ENCODE peak calls at places on chromosomes 4 and X, in four cellular contexts. W, P, B and R are unnamed samples.

GRCh38 chr4:42397635-42398447 is 553 bp downstream of the SHISA3 start:
- DNase-seq in W (no peak), P (peak), B (no peak), R (no peak)

GRCh38 chr4:141077611-141078225 is 55.6 kb downstream of the RNF150 start:
- DNase-seq in W (no peak), P (no peak), B (no peak), R (no peak)

GRCh38 chr4:182416101-182416500 is 172.9 kb downstream of the TENM3 start:
- DNase-seq in W (no peak), P (no peak), B (no peak), R (no peak)

GRCh38 chrX:39854772-39855747 is 242.7 kb downstream of the BCOR start:
- DNase-seq in W (peak), P (no peak), B (peak), R (peak)

GRCh38 chr4:18322111-18322510 is 300.6 kb upstream of the LCORL start:
- DNase-seq in W (no peak), P (no peak), B (no peak), R (no peak)

GRCh38 chr4:109044446-109044845 is 258.0 kb downstream of the COL25A1 start:
- DNase-seq in W (no peak), P (no peak), B (no peak), R (no peak)

GRCh38 chr4:41304221-41304620 is 47.5 kb downstream of the UCHL1 start:
- DNase-seq in W (no peak), P (no peak), B (no peak), R (no peak)

GRCh38 chr4:84939111-84939510 is 27.4 kb downstream of the WDFY3 start:
- DNase-seq in W (no peak), P (no peak), B (no peak), R (no peak)

GRCh38 chr4:64975177-64975576 is 565.9 kb upstream of the TECRL start:
- DNase-seq in W (no peak), P (no peak), B (no peak), R (no peak)

GRCh38 chrX:112731793-112732192 is 52.1 kb upstream of the LHFPL1 start:
- DNase-seq in W (no peak), P (no peak), B (no peak), R (no peak)
- TF ChIP-seq CTCF in W (peak), P (no peak), B (no peak), R (peak)

GRCh38 chr4:6782846-6783110 is 251 bp downstream of the KIAA0232 start:
- DNase-seq in W (no peak), P (no peak), B (no peak), R (no peak)

GRCh38 chr4:6785572-6785925 is 3.0 kb downstream of the KIAA0232 start:
- DNase-seq in W (no peak), P (no peak), B (no peak), R (no peak)

GRCh38 chr4:6781561-6781960 is 966 bp upstream of the KIAA0232 start:
- DNase-seq in W (no peak), P (no peak), B (no peak), R (no peak)

GRCh38 chr4:6782147-6782845 is at the start of gene KIAA0232:
- DNase-seq in W (peak), P (peak), B (peak), R (peak)

GRCh38 chr4:6783111-6783981 is 819 bp downstream of the KIAA0232 start:
- DNase-seq in W (peak), P (peak), B (peak), R (peak)
- TF ChIP-seq CTCF in W (no peak), P (no peak), B (no peak), R (no peak)

DNA sequence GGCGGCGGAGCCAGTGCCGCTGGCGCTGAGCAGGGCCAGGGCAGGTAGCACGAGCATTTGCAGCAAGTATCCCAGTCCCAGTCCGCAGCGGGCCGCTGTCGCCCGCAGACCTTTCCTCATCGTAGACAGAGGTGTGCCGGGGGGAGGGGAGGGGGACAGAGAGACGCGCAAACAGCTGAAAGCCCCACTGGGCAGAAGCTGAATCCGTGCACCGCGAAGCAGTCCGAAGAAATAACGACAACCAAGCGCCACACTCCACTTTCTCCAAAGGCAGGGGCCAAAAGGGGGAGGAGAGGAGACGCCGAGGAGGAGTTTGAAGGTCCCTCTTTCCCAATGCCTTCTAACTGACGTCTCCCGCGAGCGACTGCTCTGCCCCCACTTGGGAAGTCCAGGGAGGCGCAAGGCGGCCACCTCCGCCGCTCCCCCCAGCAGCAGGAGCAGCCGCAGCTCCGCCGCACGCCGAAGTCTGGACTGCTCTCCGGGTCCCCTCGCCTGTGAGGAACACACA is at the start of gene UNC5C:
- DNase-seq in W (no peak), P (peak), B (no peak), R (peak)
- TF ChIP-seq CTCF in W (no peak), P (peak), B (no peak), R (no peak)

GRCh38 chr4:99617374-99617773 is 40.3 kb downstream of the C4orf54 start:
- DNase-seq in W (no peak), P (no peak), B (no peak), R (no peak)

GRCh38 chr4:99612281-99612680 is 37.7 kb downstream of the MTTP start:
- DNase-seq in W (no peak), P (no peak), B (no peak), R (no peak)

GRCh38 chr4:99612704-99613103 is 38.1 kb downstream of the MTTP start:
- DNase-seq in W (no peak), P (no peak), B (no peak), R (no peak)

GRCh38 chr4:99614491-99614890 is 39.9 kb downstream of the MTTP start:
- DNase-seq in W (no peak), P (no peak), B (no peak), R (no peak)

GRCh38 chr4:99615210-99615834 is 40.7 kb downstream of the MTTP start:
- DNase-seq in W (no peak), P (peak), B (no peak), R (no peak)
- TF ChIP-seq CTCF in W (no peak), P (no peak), B (no peak), R (no peak)